ENCODE peak calls at places on chromosomes 11 and 22, in six cellular contexts. U is K562, S is transverse colon, O is SK-N-SH, R is stomach, T is suprapubic skin. I is an unnamed sample.
A peak's percentile ranks its signal among the peaks of the same experiment; 100 is the strongest.

GRCh38 chr11:65401073-65401802 is 14.8 kb downstream of the FRMD8 start:
- DNase-seq in O (no peak), T (no peak), S (no peak), U (no peak), R (no peak), I (no peak)

GRCh38 chr22:17811119-17811518 is 36.9 kb upstream of the BID start:
- DNase-seq in O (no peak), S (no peak), T (no peak), R (no peak), U (no peak), I (no peak)

GRCh38 chr22:20511578-20512259 is 4.3 kb downstream of the MED15 start:
- DNase-seq in U (peak; percentile 56), O (no peak), R (no peak), S (no peak), T (no peak), I (no peak)

GRCh38 chr11:12636871-12637410 is 37.3 kb upstream of the TEAD1 start:
- DNase-seq in T (no peak), O (no peak), S (no peak), U (no peak), R (no peak), I (no peak)

GRCh38 chr11:41947392-41947791 is 487.9 kb upstream of the LRRC4C start:
- DNase-seq in T (no peak), O (no peak), U (no peak), R (no peak), S (no peak), I (no peak)

GRCh38 chr11:44927174-44927661 is 23.5 kb downstream of the TP53I11 start:
- DNase-seq in U (peak; percentile 82), O (peak; percentile 82), S (peak; percentile 74), R (peak; percentile 74), T (peak; percentile 89), I (no peak)

GRCh38 chr11:47257518-47258316 is at the start of gene NR1H3:
- DNase-seq in R (peak; percentile 79), O (peak; percentile 79), U (peak; percentile 93), S (peak; percentile 82), T (peak; percentile 91), I (peak; percentile 78)

GRCh38 chr22:43888740-43889139 is 3.1 kb downstream of the PNPLA5 start:
- DNase-seq in O (no peak), R (no peak), T (no peak), U (no peak), S (no peak), I (no peak)

GRCh38 chr11:74932797-74933196 is 16.1 kb downstream of the XRRA1 start:
- DNase-seq in T (no peak), S (no peak), U (no peak), R (no peak), O (no peak), I (no peak)

GRCh38 chr22:37708580-37709444 is 12.0 kb downstream of the TRIOBP start:
- DNase-seq in S (no peak), T (no peak), O (no peak), R (no peak), U (no peak), I (no peak)

GRCh38 chr22:43860126-43860525 is 2.2 kb downstream of the SULT4A1 start:
- DNase-seq in S (no peak), U (no peak), O (no peak), T (no peak), R (no peak), I (no peak)

DNA sequence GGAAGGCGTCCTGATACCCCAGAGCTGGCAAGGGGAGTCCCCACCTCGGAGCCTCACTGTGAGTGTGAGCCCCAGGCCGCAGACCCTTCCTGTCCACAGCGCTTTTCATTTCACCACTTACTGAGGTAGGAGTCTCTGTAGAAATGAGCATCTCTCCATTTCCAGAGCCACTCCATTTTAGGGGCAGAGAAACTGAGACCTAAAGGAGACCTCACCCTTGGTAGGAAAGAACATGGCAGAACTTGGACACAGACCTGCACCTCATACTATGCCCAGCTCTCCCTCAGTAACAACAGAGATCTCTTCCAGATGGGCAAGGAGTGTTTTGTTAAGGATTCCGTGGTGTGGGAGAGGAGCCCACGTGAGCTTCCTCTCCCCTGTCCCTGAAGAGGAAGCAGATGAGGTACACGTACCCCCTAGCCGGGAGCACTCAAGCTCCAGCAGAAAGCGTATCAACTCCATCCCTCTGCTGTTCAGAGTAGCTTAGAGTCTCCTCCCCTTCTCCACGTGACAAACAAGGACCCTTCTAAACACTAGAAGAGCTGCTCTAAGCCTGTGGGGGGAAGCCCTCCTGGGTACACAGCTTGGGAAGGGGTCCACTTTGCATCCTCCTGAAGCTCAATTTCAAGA is 531 bp upstream of the VSIG2 start:
- DNase-seq in S (no peak), T (no peak), R (no peak), U (no peak), O (peak; percentile 27), I (no peak)
- H3K4me3 ChIP-seq in S (peak overlapping the region; percentile 57), T (no peak overlapping the region), R (peak overlapping the region; percentile 56), U (no peak overlapping the region), O (no peak overlapping the region), I (no peak overlapping the region)

DNA sequence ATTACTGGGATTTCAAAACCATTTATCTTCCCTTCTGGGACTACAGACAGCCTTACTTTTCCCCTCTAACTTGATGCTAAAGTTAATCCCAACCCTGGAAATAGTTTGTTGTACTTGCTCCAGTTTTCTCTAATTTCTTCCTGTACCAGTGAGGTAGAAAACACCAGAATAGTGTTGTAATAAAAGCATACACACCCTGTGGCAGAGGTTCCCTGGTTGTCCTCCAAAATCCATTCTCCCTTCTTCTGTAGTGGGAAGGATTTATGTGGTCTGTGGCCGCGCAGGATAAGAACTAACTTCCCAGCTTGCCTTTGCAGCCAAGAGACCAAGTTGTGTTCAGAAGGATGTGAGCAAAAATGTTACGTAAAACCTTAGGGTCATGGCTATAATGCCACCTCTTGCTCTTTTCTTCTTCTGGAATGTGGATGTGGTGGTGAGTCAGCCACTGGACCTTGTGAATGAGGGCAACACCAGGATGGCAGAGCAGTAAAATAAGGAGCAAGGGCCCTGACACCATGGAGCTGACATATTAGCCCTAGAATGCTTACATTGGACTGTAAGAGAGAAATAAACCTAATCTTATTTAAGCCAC is 28.4 kb downstream of the CCDC90B start:
- DNase-seq in T (no peak), U (no peak), R (no peak), O (no peak), S (no peak), I (no peak)
- TF ChIP-seq EP300 in T (no peak), U (no peak), R (no peak), O (no peak), S (no peak), I (no peak)

GRCh38 chr22:24244144-24244787 is 616 bp downstream of the GGT5 start:
- DNase-seq in U (peak; percentile 2), T (no peak), S (no peak), R (no peak), O (peak; percentile 84), I (peak; percentile 14)
- H3K4me3 ChIP-seq in U (no peak overlapping the region), T (peak overlapping the region; percentile 47), S (peak overlapping the region; percentile 15), R (peak overlapping the region; percentile 31), O (no peak overlapping the region), I (peak overlapping the region; percentile 14)

GRCh38 chr11:45995342-45995734 is 72.9 kb downstream of the LARGE2 start:
- DNase-seq in U (peak; percentile 79), O (no peak), R (no peak), S (no peak), T (no peak), I (no peak)
- TF ChIP-seq EP300 in U (peak; percentile 81), O (no peak), R (no peak), S (no peak), T (no peak), I (no peak)